ENCODE peak calls at places on chromosomes 16 and 17, in nine cellular contexts. O is body of pancreas; J is neural progenitor cell; T is endodermal cell; F is HCT116; N is CD8-positive, alpha-beta memory T cell; L is aorta; X is CD4-positive, CD25-positive, alpha-beta regulatory T cell; Y is Karpas-422. D is an unnamed sample.
A peak's percentile ranks its signal among the peaks of the same experiment; 100 is the strongest.

GRCh38 chr17:5297245-5297644 is 15.2 kb downstream of the RABEP1 start:
- DNase-seq in Y (no peak), N (no peak), X (no peak), F (peak; percentile 13), J (no peak), L (no peak), O (no peak), T (no peak), D (no peak)

GRCh38 chr17:49850772-49851386 is 3.0 kb upstream of the TAC4 start:
- DNase-seq in T (peak; percentile 76), Y (no peak), X (no peak), J (peak; percentile 54), N (no peak), L (peak; percentile 62), O (no peak), F (no peak), D (no peak)

GRCh38 chr17:66304304-66305174 is 2.1 kb downstream of the PRKCA start:
- DNase-seq in F (no peak), O (no peak), J (peak; percentile 64), N (no peak), Y (no peak), X (no peak), T (peak; percentile 90), L (no peak), D (no peak)

GRCh38 chr17:35087731-35088646 is 24.5 kb upstream of the RFFL start:
- DNase-seq in O (peak; percentile 52), X (peak; percentile 39), L (peak; percentile 79), Y (no peak), F (no peak), J (no peak), T (peak; percentile 87), N (peak; percentile 26), D (peak; percentile 46)

GRCh38 chr17:336110-337021 is 16.2 kb downstream of the RPH3AL start:
- DNase-seq in Y (peak; percentile 32), L (peak; percentile 74), J (peak; percentile 56), N (peak; percentile 5), F (no peak), X (peak; percentile 50), T (peak; percentile 70), O (peak; percentile 86), D (peak; percentile 68)

GRCh38 chr17:81523139-81524062 is 4.8 kb upstream of the FSCN2 start:
- DNase-seq in N (no peak), T (peak; percentile 95), F (no peak), Y (peak; percentile 80), L (no peak), X (no peak), O (no peak), J (peak; percentile 86), D (no peak)

GRCh38 chr17:73165616-73166404 is 1.0 kb downstream of the SSTR2 start:
- DNase-seq in N (no peak), Y (peak; percentile 74), T (peak; percentile 80), J (peak; percentile 68), F (no peak), X (no peak), L (no peak), O (no peak), D (no peak)

GRCh38 chr16:54325616-54326265 is 39.2 kb upstream of the IRX3 start:
- DNase-seq in N (no peak), T (no peak), X (no peak), J (no peak), L (no peak), O (no peak), Y (no peak), F (no peak), D (no peak)

GRCh38 chr17:60652484-60653247 is 25.0 kb upstream of the BCAS3 start:
- DNase-seq in X (no peak), T (no peak), L (no peak), J (no peak), Y (peak; percentile 90), F (no peak), N (no peak), O (no peak), D (no peak)

GRCh38 chr17:42535400-42536047 is 517 bp upstream of the NAGLU start:
- DNase-seq in O (no peak), J (no peak), L (no peak), N (no peak), Y (no peak), X (no peak), T (no peak), F (no peak), D (no peak)

GRCh38 chr16:89013111-89013510 is 36.1 kb upstream of the CBFA2T3 start:
- DNase-seq in N (no peak), X (no peak), O (no peak), F (no peak), L (peak; percentile 15), J (no peak), Y (no peak), T (peak; percentile 24), D (no peak)

GRCh38 chr16:89498839-89499238 is 8.5 kb upstream of the ANKRD11 start:
- DNase-seq in F (no peak), X (no peak), N (no peak), J (no peak), O (no peak), L (no peak), Y (no peak), T (no peak), D (no peak)

GRCh38 chr16:70663524-70664324 is 17.4 kb downstream of the IL34 start:
- DNase-seq in L (no peak), N (no peak), J (no peak), O (no peak), X (no peak), T (no peak), F (no peak), Y (no peak), D (no peak)
- H3K4me3 ChIP-seq in L (no peak overlapping the region), N (no peak overlapping the region), J (no peak overlapping the region), O (no peak overlapping the region), X (no peak overlapping the region), T (no peak overlapping the region), F (no peak overlapping the region), Y (no peak overlapping the region), D (no peak overlapping the region)

GRCh38 chr16:35377142-35377541 is 1917.7 kb downstream of the TP53TG3F start:
- DNase-seq in L (no peak), O (no peak), N (no peak), T (no peak), J (no peak), Y (no peak), F (no peak), X (no peak), D (no peak)
- H3K9me3 ChIP-seq in L (no peaks in the 10 kb centered on the region), O (no peaks in the 10 kb centered on the region), N (no peaks in the 10 kb centered on the region), T (peaks cover 86% of the 10 kb centered on the region), J (peaks cover 37% of the 10 kb centered on the region), Y (peaks cover 19% of the 10 kb centered on the region), F (peaks cover 3% of the 10 kb centered on the region), X (peaks cover 16% of the 10 kb centered on the region), D (no peaks in the 10 kb centered on the region)

DNA sequence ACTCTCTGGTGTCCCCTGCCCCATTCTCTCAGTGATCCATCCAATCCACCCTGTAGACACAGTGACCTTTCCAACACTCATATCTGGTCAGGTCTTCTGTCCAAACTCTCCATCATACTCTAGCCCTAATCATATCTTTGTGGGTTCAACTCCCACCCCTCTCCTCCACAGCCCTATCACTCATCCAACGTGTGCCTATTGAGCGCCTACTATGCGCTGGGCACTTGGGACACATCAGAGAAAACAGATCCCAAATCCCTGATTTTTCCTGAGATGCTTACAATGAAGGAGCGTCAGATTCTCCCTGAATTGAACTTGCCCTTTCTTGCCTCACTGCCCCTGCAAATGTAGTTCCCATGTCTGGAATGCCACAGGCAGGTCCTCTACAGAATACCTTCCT is 1.8 kb downstream of the DCTPP1 start:
- DNase-seq in J (no peak), F (no peak), T (no peak), X (no peak), L (no peak), Y (no peak), N (no peak), O (no peak), D (no peak)
- H3K4me3 ChIP-seq in J (no peak overlapping the region), F (no peak overlapping the region), T (no peak overlapping the region), X (no peak overlapping the region), L (no peak overlapping the region), Y (no peak overlapping the region), N (no peak overlapping the region), O (no peak overlapping the region), D (no peak overlapping the region)

DNA sequence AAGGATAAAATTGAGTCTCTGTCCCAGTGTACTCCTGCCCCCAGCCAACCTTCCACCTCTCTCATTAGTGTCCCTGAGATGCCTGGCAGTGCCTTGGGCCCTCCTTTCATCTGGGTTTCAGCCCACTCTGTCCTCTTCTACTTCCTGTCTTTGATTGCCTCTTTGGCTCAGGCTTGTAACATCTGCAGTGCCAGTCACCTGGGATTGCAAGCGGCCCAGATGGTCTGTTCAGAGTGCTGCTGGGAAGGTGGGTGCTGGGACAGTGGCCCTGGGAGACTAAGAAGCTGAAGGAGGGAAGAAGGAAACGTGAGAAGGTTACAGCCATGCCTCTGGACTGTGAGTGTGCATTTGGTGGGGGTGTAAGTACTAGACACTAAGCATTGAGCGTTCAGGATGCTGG is 2177.4 kb downstream of the TP53TG3F start:
- DNase-seq in Y (no peak), X (no peak), T (no peak), O (no peak), N (no peak), L (no peak), F (no peak), J (no peak), D (no peak)
- H3K9me3 ChIP-seq in Y (peaks cover 33% of the 10 kb centered on the region), X (peaks cover 49% of the 10 kb centered on the region), T (peaks cover 93% of the 10 kb centered on the region), O (no peaks in the 10 kb centered on the region), N (no peaks in the 10 kb centered on the region), L (no peaks in the 10 kb centered on the region), F (no peaks in the 10 kb centered on the region), J (peaks cover 33% of the 10 kb centered on the region), D (peaks cover 6% of the 10 kb centered on the region)